ENCODE peak calls at places on chromosomes 3 and 15, in nine cellular contexts. E, Z, M, I, L, H, D, Y and V are unnamed samples.

GRCh38 chr3:168705412-168705811 is 609.7 kb upstream of the GOLIM4 start:
- DNase-seq in E (no peak), Z (no peak), M (no peak), I (no peak), L (no peak), H (no peak), D (no peak), Y (no peak), V (no peak)

GRCh38 chr3:14479591-14479990 is 60.6 kb downstream of the GRIP2 start:
- DNase-seq in E (peak; percentile 33), Z (no peak), M (no peak), I (no peak), L (no peak), H (no peak), D (no peak), Y (no peak), V (no peak)

GRCh38 chr15:78872972-78873795 is 494 bp downstream of the MORF4L1 start:
- DNase-seq in E (peak; percentile 81), Z (peak; percentile 79), M (peak; percentile 53), I (peak; percentile 91), L (peak; percentile 88), H (peak; percentile 81), D (peak; percentile 72), Y (peak; percentile 84), V (peak; percentile 77)

GRCh38 chr15:63597033-63597790 is at the start of gene FBXL22:
- DNase-seq in E (no peak), Z (peak; percentile 73), M (no peak), I (no peak), L (no peak), H (no peak), D (peak; percentile 27), Y (peak; percentile 50), V (no peak)

GRCh38 chr3:52091566-52092290 is 35.4 kb upstream of the DUSP7 start:
- DNase-seq in E (no peak), Z (no peak), M (no peak), I (no peak), L (no peak), H (no peak), D (no peak), Y (no peak), V (no peak)

GRCh38 chr15:89754361-89755154 is 3.5 kb upstream of the MESP1 start:
- DNase-seq in E (no peak), Z (no peak), M (no peak), I (no peak), L (no peak), H (no peak), D (no peak), Y (no peak), V (no peak)

GRCh38 chr15:60652870-60653269 is 173.9 kb upstream of the ICE2 start:
- DNase-seq in E (no peak), Z (no peak), M (no peak), I (no peak), L (no peak), H (no peak), D (no peak), Y (no peak), V (no peak)

GRCh38 chr15:68300115-68300940 is 22.8 kb downstream of the FEM1B start:
- DNase-seq in E (no peak), Z (no peak), M (no peak), I (no peak), L (no peak), H (no peak), D (peak; percentile 88), Y (peak; percentile 70), V (peak; percentile 46)

GRCh38 chr3:115279939-115280338 is 132.9 kb upstream of the ZBTB20 start:
- DNase-seq in E (no peak), Z (peak; percentile 63), M (no peak), I (no peak), L (no peak), H (no peak), D (no peak), Y (no peak), V (no peak)

GRCh38 chr3:67401911-67402310 is 252.5 kb downstream of the SUCLG2 start:
- DNase-seq in E (no peak), Z (no peak), M (no peak), I (no peak), L (no peak), H (no peak), D (no peak), Y (no peak), V (no peak)

GRCh38 chr3:45043715-45044299 is 17.7 kb downstream of the CLEC3B start:
- DNase-seq in E (no peak), Z (peak; percentile 88), M (no peak), I (no peak), L (no peak), H (no peak), D (no peak), Y (no peak), V (no peak)

GRCh38 chr3:57793737-57794187 is 37.7 kb downstream of the SLMAP start:
- DNase-seq in E (no peak), Z (peak; percentile 26), M (no peak), I (peak; percentile 31), L (no peak), H (no peak), D (no peak), Y (no peak), V (no peak)

GRCh38 chr3:8509961-8510360 is 8.3 kb downstream of the LMCD1 start:
- DNase-seq in E (no peak), Z (peak; percentile 95), M (no peak), I (peak; percentile 41), L (no peak), H (no peak), D (no peak), Y (no peak), V (no peak)

GRCh38 chr3:8505621-8506020 is 4.0 kb downstream of the LMCD1 start:
- DNase-seq in E (no peak), Z (no peak), M (no peak), I (peak; percentile 77), L (no peak), H (no peak), D (no peak), Y (peak; percentile 68), V (no peak)

GRCh38 chr3:8506611-8507061 is 5.0 kb downstream of the LMCD1 start:
- DNase-seq in E (no peak), Z (peak; percentile 82), M (no peak), I (peak; percentile 60), L (no peak), H (no peak), D (no peak), Y (no peak), V (no peak)

GRCh38 chr3:8504611-8504973 is 3.0 kb downstream of the LMCD1 start:
- DNase-seq in E (no peak), Z (no peak), M (no peak), I (no peak), L (no peak), H (no peak), D (no peak), Y (no peak), V (no peak)

DNA sequence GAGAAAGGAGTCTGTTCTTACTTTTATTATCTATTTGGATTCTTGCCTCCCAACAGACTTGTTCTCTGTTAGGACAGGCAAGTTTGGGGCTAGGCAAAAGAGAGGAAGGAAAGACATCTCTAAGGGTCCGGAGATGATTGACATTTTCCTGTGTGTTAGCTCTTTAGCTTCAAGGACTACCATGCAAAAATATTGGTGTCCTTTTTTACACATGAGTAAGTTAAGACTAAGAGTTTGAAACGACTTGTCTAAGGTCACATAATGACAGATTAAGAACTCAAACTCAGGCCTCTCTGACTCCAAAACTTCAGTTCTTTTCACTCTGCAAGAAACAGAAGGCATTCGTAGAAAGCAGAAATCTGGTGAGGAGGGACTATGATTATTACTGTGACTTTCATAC is 5.9 kb downstream of the LMCD1 start:
- DNase-seq in E (no peak), Z (no peak), M (no peak), I (no peak), L (no peak), H (no peak), D (no peak), Y (no peak), V (no peak)
- H3K4me3 ChIP-seq in E (no peak overlapping the region), Z (no peak overlapping the region), M (no peak overlapping the region), I (no peak overlapping the region), L (no peak overlapping the region), H (no peak overlapping the region), D (no peak overlapping the region), Y (no peak overlapping the region), V (no peak overlapping the region)

DNA sequence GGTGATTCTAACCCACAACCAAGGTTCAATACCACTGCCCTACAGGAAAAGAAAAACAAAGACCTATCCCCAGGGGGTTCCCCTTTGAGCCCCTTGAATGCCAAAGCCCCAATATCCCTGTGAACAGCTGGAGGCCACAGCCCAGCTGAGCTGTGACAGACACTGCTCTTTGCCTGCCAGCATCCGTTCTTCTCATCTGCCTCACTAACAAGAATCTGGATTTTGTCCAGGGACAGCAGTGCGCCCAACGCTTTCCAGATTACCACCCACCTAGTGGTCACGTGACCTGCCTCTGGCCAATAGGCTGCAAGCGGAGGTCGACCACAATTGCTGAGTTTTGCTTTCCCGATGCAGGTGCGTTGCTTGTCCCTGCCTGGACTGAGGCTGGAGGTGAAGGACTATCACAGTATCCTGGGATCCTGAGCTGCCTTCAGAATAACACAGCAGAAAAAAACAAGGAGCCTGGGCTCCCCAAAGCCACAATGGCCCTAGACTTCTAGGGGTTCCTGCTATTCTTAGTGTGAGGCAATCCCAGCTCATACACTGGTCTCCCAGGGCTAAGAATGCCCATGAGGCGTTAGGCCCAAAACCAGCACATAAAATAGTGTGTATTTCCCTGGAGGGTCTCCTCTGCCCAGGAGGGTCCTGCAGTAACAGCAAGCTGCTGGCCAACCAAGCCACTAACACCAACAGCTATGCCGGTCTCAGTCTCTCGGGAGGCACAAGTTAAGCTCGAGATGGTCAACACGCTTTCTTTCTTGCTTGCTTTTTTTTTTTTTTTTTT is 13.8 kb downstream of the BDH1 start:
- DNase-seq in E (no peak), Z (peak; percentile 41), M (peak; percentile 58), I (peak; percentile 43), L (no peak), H (no peak), D (no peak), Y (no peak), V (peak; percentile 76)
- H3K27me3 ChIP-seq in E (no peaks in the 10 kb centered on the region), Z (no peaks in the 10 kb centered on the region), M (no peaks in the 10 kb centered on the region), I (no peaks in the 10 kb centered on the region), L (no peaks in the 10 kb centered on the region), H (no peaks in the 10 kb centered on the region), D (no peaks in the 10 kb centered on the region), Y (no peaks in the 10 kb centered on the region), V (no peaks in the 10 kb centered on the region)

DNA sequence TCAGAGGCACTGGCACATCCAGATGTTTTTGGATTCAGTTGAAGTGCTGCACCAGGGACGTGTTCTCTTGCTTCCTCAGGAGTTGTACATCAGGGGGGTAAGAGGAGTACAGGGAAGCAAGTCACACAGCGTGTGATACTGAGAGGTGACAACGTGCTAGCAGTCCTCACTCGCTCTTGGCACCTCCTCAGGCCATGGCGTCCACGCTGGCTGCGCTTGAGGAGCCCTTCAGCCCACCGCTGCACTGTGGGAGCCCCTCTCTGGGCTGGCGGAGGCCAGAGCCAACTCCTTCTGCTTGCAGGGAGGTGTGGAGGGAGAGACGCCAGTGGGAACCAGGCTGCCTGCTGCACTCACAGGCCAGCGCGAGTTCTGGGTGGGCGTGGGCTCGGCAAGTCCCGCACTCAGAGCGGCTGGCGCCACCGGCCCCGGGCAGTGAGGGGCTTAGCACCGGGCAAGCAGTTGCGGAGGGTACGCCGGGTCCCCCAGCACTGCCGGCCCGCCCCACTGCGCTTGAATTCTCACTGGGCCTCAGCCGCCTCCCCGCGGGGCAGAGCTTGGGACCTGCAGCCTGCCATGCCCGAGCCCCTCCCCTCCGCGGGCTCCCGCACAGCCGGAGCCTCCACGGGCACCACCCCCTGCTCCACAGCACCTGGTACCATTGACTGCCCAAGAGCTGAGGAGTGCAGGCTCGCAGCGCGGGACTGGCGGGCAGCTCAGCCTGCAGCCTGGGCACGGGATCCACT is 64.5 kb downstream of the PLD1 start:
- DNase-seq in E (peak; percentile 55), Z (no peak), M (no peak), I (no peak), L (no peak), H (no peak), D (no peak), Y (no peak), V (no peak)
- H3K27ac ChIP-seq in E (no peak overlapping the region), Z (no peak overlapping the region), M (no peak overlapping the region), I (no peak overlapping the region), L (no peak overlapping the region), H (no peak overlapping the region), D (no peak overlapping the region), Y (no peak overlapping the region), V (peak overlapping the region; percentile 84)

GRCh38 chr3:152298393-152299242 is 29.9 kb downstream of the MBNL1 start:
- DNase-seq in E (no peak), Z (peak; percentile 95), M (peak; percentile 87), I (peak; percentile 88), L (no peak), H (peak; percentile 39), D (peak; percentile 90), Y (peak; percentile 74), V (no peak)
- H3K4me3 ChIP-seq in E (peak overlapping the region; percentile 38), Z (peak overlapping the region; percentile 43), M (peak overlapping the region; percentile 41), I (no peak overlapping the region), L (peak overlapping the region; percentile 18), H (peak overlapping the region; percentile 4), D (no peak overlapping the region), Y (peak overlapping the region; percentile 29), V (peak overlapping the region; percentile 23)